ENCODE peak calls at places on chromosomes 6 and 20, in nine cellular contexts. One of them, this sample, is unnamed.

GRCh38 chr20:10536531-10536930 is 101.4 kb downstream of the SLX4IP start:
- DNase-seq in PC-9: peak; percentile 30
- DNase-seq in fibroblast of lung: peak; percentile 80
- DNase-seq in IMR-90: peak; percentile 68
- DNase-seq in A549: peak; percentile 52
- DNase-seq in hepatocyte: peak; percentile 64
- DNase-seq in neural progenitor cell: peak; percentile 27
- DNase-seq in OCI-LY7: peak; percentile 3
- DNase-seq in PC-3: peak; percentile 73
- DNase-seq in this sample: no peak

GRCh38 chr6:134938896-134939295 is 11.0 kb downstream of the ALDH8A1 start:
- DNase-seq in IMR-90: peak; percentile 72
- DNase-seq in PC-9: no peak
- DNase-seq in A549: no peak
- DNase-seq in OCI-LY7: peak; percentile 24
- DNase-seq in PC-3: no peak
- DNase-seq in neural progenitor cell: no peak
- DNase-seq in fibroblast of lung: no peak
- DNase-seq in hepatocyte: no peak
- DNase-seq in this sample: no peak

GRCh38 chr6:40599580-40599979 is 12.4 kb upstream of the LRFN2 start:
- DNase-seq in hepatocyte: peak; percentile 63
- DNase-seq in OCI-LY7: no peak
- DNase-seq in A549: no peak
- DNase-seq in PC-3: no peak
- DNase-seq in IMR-90: no peak
- DNase-seq in neural progenitor cell: peak; percentile 77
- DNase-seq in fibroblast of lung: no peak
- DNase-seq in PC-9: no peak
- DNase-seq in this sample: no peak

GRCh38 chr6:158064725-158065251 is 83.1 kb downstream of the SYNJ2 start:
- DNase-seq in fibroblast of lung: no peak
- DNase-seq in neural progenitor cell: no peak
- DNase-seq in A549: no peak
- DNase-seq in OCI-LY7: no peak
- DNase-seq in PC-9: no peak
- DNase-seq in PC-3: no peak
- DNase-seq in IMR-90: no peak
- DNase-seq in hepatocyte: no peak
- DNase-seq in this sample: peak; percentile 4

GRCh38 chr20:34872604-34873224 is at the start of gene GGT7:
- DNase-seq in neural progenitor cell: peak; percentile 94
- DNase-seq in fibroblast of lung: peak; percentile 57
- DNase-seq in A549: peak; percentile 72
- DNase-seq in OCI-LY7: peak; percentile 88
- DNase-seq in IMR-90: peak; percentile 69
- DNase-seq in hepatocyte: peak; percentile 92
- DNase-seq in PC-3: peak; percentile 68
- DNase-seq in PC-9: peak; percentile 79
- DNase-seq in this sample: peak; percentile 97

GRCh38 chr6:149168968-149169367 is 148.5 kb upstream of the TAB2 start:
- DNase-seq in OCI-LY7: no peak
- DNase-seq in IMR-90: no peak
- DNase-seq in neural progenitor cell: no peak
- DNase-seq in fibroblast of lung: no peak
- DNase-seq in hepatocyte: no peak
- DNase-seq in PC-9: peak; percentile 6
- DNase-seq in A549: no peak
- DNase-seq in PC-3: no peak
- DNase-seq in this sample: no peak

GRCh38 chr6:82823361-82823760 is 242.3 kb downstream of the UBE3D start:
- DNase-seq in A549: no peak
- DNase-seq in PC-3: no peak
- DNase-seq in OCI-LY7: no peak
- DNase-seq in PC-9: no peak
- DNase-seq in neural progenitor cell: no peak
- DNase-seq in fibroblast of lung: no peak
- DNase-seq in hepatocyte: no peak
- DNase-seq in IMR-90: no peak
- DNase-seq in this sample: no peak

GRCh38 chr6:47209632-47210031 is 100.1 kb downstream of the TNFRSF21 start:
- DNase-seq in IMR-90: peak; percentile 70
- DNase-seq in PC-9: no peak
- DNase-seq in fibroblast of lung: peak; percentile 15
- DNase-seq in hepatocyte: no peak
- DNase-seq in A549: no peak
- DNase-seq in neural progenitor cell: no peak
- DNase-seq in OCI-LY7: no peak
- DNase-seq in PC-3: no peak
- DNase-seq in this sample: no peak

GRCh38 chr6:138434915-138435314 is 30.9 kb downstream of the HEBP2 start:
- DNase-seq in A549: no peak
- DNase-seq in neural progenitor cell: no peak
- DNase-seq in hepatocyte: no peak
- DNase-seq in IMR-90: no peak
- DNase-seq in PC-3: no peak
- DNase-seq in PC-9: no peak
- DNase-seq in OCI-LY7: no peak
- DNase-seq in fibroblast of lung: no peak
- DNase-seq in this sample: no peak

GRCh38 chr20:9185511-9185910 is 116.6 kb downstream of the PLCB4 start:
- DNase-seq in PC-9: no peak
- DNase-seq in fibroblast of lung: peak; percentile 49
- DNase-seq in neural progenitor cell: no peak
- DNase-seq in PC-3: peak; percentile 52
- DNase-seq in hepatocyte: no peak
- DNase-seq in A549: peak; percentile 22
- DNase-seq in OCI-LY7: no peak
- DNase-seq in IMR-90: peak; percentile 89
- DNase-seq in this sample: peak; percentile 88

GRCh38 chr6:16311763-16312162 is 73.4 kb downstream of the GMPR start:
- DNase-seq in A549: no peak
- DNase-seq in IMR-90: no peak
- DNase-seq in hepatocyte: no peak
- DNase-seq in neural progenitor cell: no peak
- DNase-seq in OCI-LY7: no peak
- DNase-seq in fibroblast of lung: no peak
- DNase-seq in PC-9: no peak
- DNase-seq in PC-3: no peak
- DNase-seq in this sample: no peak

GRCh38 chr6:155528982-155529453 is 73.4 kb upstream of the NOX3 start:
- DNase-seq in OCI-LY7: peak; percentile 45
- DNase-seq in fibroblast of lung: peak; percentile 93
- DNase-seq in hepatocyte: peak; percentile 57
- DNase-seq in IMR-90: peak; percentile 94
- DNase-seq in A549: peak; percentile 54
- DNase-seq in neural progenitor cell: no peak
- DNase-seq in PC-9: no peak
- DNase-seq in PC-3: peak; percentile 67
- DNase-seq in this sample: peak; percentile 83

GRCh38 chr6:155939253-155939652 is 483.6 kb upstream of the NOX3 start:
- DNase-seq in hepatocyte: no peak
- DNase-seq in PC-3: no peak
- DNase-seq in PC-9: no peak
- DNase-seq in IMR-90: no peak
- DNase-seq in A549: no peak
- DNase-seq in fibroblast of lung: no peak
- DNase-seq in OCI-LY7: no peak
- DNase-seq in neural progenitor cell: peak; percentile 13
- DNase-seq in this sample: no peak

GRCh38 chr6:93786474-93787330 is 367.3 kb upstream of the EPHA7 start:
- DNase-seq in OCI-LY7: no peak
- DNase-seq in A549: no peak
- DNase-seq in IMR-90: no peak
- DNase-seq in neural progenitor cell: peak; percentile 89
- DNase-seq in hepatocyte: no peak
- DNase-seq in fibroblast of lung: no peak
- DNase-seq in PC-3: peak; percentile 14
- DNase-seq in PC-9: no peak
- DNase-seq in this sample: no peak

DNA sequence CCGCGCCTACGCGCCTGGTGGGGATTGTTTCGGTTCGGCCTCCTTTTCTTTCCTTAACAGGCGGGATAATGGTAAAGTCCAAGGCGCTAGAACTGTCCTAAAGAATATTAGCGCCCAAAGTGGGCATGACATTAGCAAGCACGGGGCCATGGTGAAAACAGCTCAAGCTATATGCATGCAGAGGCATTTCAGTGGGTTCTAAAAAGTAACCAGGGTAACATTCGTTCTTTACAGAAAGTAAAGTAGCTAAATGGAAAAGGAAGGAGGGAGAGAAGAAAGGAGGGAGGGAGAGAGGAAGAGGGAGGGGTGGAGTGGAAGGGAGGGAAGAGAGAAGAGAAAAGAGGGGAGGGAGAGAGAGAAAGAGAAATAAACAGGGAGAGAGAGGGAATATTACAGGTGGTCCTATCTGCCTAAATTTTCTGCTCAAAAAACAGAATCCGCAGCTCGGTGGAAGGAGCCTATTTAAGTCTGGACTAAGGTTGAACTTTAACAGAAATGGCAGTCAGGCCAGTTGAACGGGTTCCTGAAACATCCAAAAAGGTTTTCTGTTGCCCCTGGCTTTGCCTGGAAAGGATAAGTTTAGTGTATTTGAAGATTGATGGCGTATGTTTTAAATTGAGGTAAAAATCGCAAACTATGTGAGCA is 2.0 kb downstream of the TFAP2B start:
- DNase-seq in IMR-90: no peak
- DNase-seq in A549: no peak
- DNase-seq in OCI-LY7: no peak
- DNase-seq in PC-9: no peak
- DNase-seq in hepatocyte: no peak
- DNase-seq in PC-3: peak; percentile 42
- DNase-seq in neural progenitor cell: peak; percentile 66
- DNase-seq in fibroblast of lung: no peak
- DNase-seq in this sample: no peak
- H3K4me2 ChIP-seq in IMR-90: peak overlapping the region; percentile 17
- H3K4me2 ChIP-seq in A549: no peak overlapping the region
- H3K4me2 ChIP-seq in OCI-LY7: no peak overlapping the region
- H3K4me2 ChIP-seq in PC-9: no peak overlapping the region
- H3K4me2 ChIP-seq in hepatocyte: peak overlapping the region; percentile 74
- H3K4me2 ChIP-seq in PC-3: no peak overlapping the region
- H3K4me2 ChIP-seq in neural progenitor cell: peak overlapping the region; percentile 73
- H3K4me2 ChIP-seq in fibroblast of lung: no peak overlapping the region
- H3K4me2 ChIP-seq in this sample: peak overlapping the region; percentile 32

DNA sequence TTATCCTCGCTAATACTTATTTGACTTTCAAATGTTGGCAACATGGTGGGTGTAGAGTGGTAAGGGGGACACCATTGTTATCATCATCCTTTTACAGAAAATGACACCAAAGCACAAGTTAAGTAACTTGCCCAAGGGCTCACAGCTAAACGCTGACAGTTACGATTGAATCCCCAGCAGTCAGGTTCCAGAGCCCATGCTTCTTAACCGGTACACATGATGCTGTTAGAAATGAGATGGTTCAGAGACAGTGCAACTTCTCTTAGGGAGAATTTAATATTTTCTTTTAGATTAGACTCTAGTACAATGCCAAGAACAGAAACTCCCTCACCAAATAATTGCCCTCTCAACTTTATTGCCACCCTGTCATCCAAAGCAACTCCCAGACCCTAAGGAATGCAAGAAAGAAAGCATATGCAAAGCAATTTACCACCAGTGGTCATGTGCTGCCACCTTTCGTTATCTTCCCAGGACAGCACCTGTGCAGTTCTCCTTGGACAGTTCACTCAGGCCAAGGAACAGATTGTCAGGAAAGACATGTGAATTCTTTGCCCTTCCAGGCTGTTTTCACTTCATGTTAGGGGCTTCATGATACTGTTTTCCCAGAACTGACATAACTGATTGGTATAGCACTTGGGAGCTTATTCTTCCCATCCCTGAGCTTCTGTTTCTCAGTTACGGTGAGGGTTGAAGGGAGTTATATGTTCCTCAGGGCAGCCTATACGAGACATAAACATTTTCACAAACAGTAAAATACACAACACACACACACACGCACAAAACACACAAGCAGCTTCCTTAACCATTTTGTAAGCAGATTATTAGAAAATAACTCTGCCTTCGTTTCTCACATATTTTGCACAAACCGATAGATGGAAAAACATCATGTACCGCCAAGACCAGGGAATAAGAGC is 5.1 kb downstream of the HLA-DMA start:
- DNase-seq in PC-9: peak; percentile 47
- DNase-seq in neural progenitor cell: peak; percentile 78
- DNase-seq in fibroblast of lung: peak; percentile 54
- DNase-seq in PC-3: peak; percentile 75
- DNase-seq in OCI-LY7: peak; percentile 73
- DNase-seq in IMR-90: peak; percentile 64
- DNase-seq in A549: peak; percentile 75
- DNase-seq in hepatocyte: peak; percentile 76
- DNase-seq in this sample: no peak
- TF ChIP-seq CTCF in PC-9: peak; percentile 74
- TF ChIP-seq CTCF in neural progenitor cell: peak; percentile 79
- TF ChIP-seq CTCF in fibroblast of lung: peak; percentile 45
- TF ChIP-seq CTCF in PC-3: peak; percentile 82
- TF ChIP-seq CTCF in OCI-LY7: peak; percentile 97
- TF ChIP-seq CTCF in IMR-90: peak; percentile 63
- TF ChIP-seq CTCF in A549: peak; percentile 78
- TF ChIP-seq CTCF in hepatocyte: peak; percentile 66
- TF ChIP-seq CTCF in this sample: peak; percentile 36

DNA sequence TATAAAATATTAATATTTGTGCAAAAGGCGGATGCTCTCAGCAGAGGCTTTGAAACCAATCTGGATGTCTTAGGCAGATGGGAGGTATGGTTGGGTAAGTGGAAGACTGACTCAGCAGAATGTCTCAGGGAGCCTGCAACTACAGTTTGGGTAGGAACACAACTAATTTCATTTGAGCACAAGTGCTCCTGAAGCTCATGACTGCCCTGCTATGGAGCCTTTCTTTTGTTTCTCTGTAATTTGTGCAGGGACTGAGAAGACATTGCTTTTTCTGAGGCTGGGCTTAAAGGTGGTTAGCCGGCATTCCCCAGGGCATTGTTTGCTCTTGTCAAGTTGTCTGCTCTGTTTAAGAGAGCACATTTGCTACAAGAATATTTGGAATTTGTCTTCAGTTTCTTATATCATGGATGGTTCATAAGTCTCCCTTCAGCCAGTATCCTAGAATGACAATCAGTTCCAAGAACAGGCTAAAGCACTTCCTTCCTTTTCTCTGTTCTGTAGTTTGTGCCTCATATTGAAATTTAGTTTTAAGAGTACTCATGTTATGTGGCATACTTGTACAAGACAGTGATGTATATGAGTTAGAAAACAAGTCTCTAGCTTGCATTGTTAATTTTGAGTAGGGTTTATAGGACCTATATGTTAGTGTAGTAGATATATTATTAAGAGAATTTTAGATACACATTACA is 208.3 kb downstream of the ZFAND3 start:
- DNase-seq in hepatocyte: no peak
- DNase-seq in PC-3: no peak
- DNase-seq in A549: no peak
- DNase-seq in PC-9: no peak
- DNase-seq in OCI-LY7: no peak
- DNase-seq in neural progenitor cell: peak; percentile 48
- DNase-seq in fibroblast of lung: no peak
- DNase-seq in IMR-90: no peak
- DNase-seq in this sample: no peak
- H3K4me2 ChIP-seq in hepatocyte: no peak overlapping the region
- H3K4me2 ChIP-seq in PC-3: no peak overlapping the region
- H3K4me2 ChIP-seq in A549: no peak overlapping the region
- H3K4me2 ChIP-seq in PC-9: no peak overlapping the region
- H3K4me2 ChIP-seq in OCI-LY7: no peak overlapping the region
- H3K4me2 ChIP-seq in neural progenitor cell: no peak overlapping the region
- H3K4me2 ChIP-seq in fibroblast of lung: no peak overlapping the region
- H3K4me2 ChIP-seq in IMR-90: no peak overlapping the region
- H3K4me2 ChIP-seq in this sample: no peak overlapping the region

GRCh38 chr20:33687370-33687915 is 1.3 kb upstream of the E2F1 start:
- DNase-seq in neural progenitor cell: no peak
- DNase-seq in OCI-LY7: no peak
- DNase-seq in A549: no peak
- DNase-seq in PC-3: no peak
- DNase-seq in fibroblast of lung: no peak
- DNase-seq in IMR-90: no peak
- DNase-seq in PC-9: no peak
- DNase-seq in hepatocyte: peak; percentile 18
- DNase-seq in this sample: peak; percentile 75
- TF ChIP-seq CTCF in neural progenitor cell: no peak
- TF ChIP-seq CTCF in OCI-LY7: no peak
- TF ChIP-seq CTCF in A549: no peak
- TF ChIP-seq CTCF in PC-3: no peak
- TF ChIP-seq CTCF in fibroblast of lung: no peak
- TF ChIP-seq CTCF in IMR-90: no peak
- TF ChIP-seq CTCF in PC-9: no peak
- TF ChIP-seq CTCF in hepatocyte: no peak
- TF ChIP-seq CTCF in this sample: no peak